ENCODE peak calls at places on chromosomes 5 and 9, in nine cellular contexts. W is GM23248, G is right lobe of liver, T is suprapubic skin, X is A549, N is tibial nerve, Z is lung, V is heart right ventricle, R is IMR-90. M is an unnamed sample.

GRCh38 chr5:19497229-19497815 is 490.7 kb downstream of the CDH18 start:
- DNase-seq in Z (no peak), R (no peak), W (no peak), X (no peak), V (no peak), T (no peak), N (no peak), G (no peak), M (no peak)

GRCh38 chr9:108467653-108468324 is 388.0 kb downstream of the ACTL7B start:
- DNase-seq in N (no peak), Z (no peak), X (peak; percentile 39), T (no peak), V (no peak), G (peak; percentile 27), W (peak; percentile 86), R (peak; percentile 47), M (no peak)

GRCh38 chr9:94600258-94600657 is 6.6 kb upstream of the FBP2 start:
- DNase-seq in V (no peak), Z (no peak), W (no peak), R (no peak), T (no peak), N (no peak), G (peak; percentile 47), X (no peak), M (no peak)

GRCh38 chr5:137095597-137095996 is 403.5 kb downstream of the SPOCK1 start:
- DNase-seq in G (no peak), Z (no peak), R (no peak), T (no peak), N (no peak), W (no peak), X (no peak), V (no peak), M (no peak)

GRCh38 chr5:82494942-82495341 is 216.8 kb upstream of the RPS23 start:
- DNase-seq in N (no peak), R (peak; percentile 5), G (no peak), T (no peak), X (no peak), W (peak; percentile 33), V (no peak), Z (no peak), M (no peak)

GRCh38 chr5:78449103-78449502 is 88.7 kb downstream of the SCAMP1 start:
- DNase-seq in R (no peak), V (no peak), N (no peak), T (no peak), X (no peak), Z (no peak), G (no peak), W (no peak), M (no peak)

GRCh38 chr5:147398860-147399259 is 111.0 kb downstream of the DPYSL3 start:
- DNase-seq in Z (no peak), N (no peak), W (peak; percentile 45), X (no peak), G (no peak), R (no peak), T (no peak), V (no peak), M (no peak)

GRCh38 chr9:70902705-70903131 is 218.7 kb downstream of the TRPM3 start:
- DNase-seq in T (no peak), V (peak; percentile 8), W (peak; percentile 97), Z (no peak), R (peak; percentile 96), N (peak; percentile 8), X (peak; percentile 31), G (no peak), M (peak; percentile 62)

GRCh38 chr9:113316032-113316431 is 12.9 kb upstream of the RNF183 start:
- DNase-seq in Z (no peak), R (no peak), T (no peak), X (no peak), V (no peak), W (no peak), G (no peak), N (no peak), M (no peak)

GRCh38 chr5:3131161-3131560 is 379.7 kb upstream of the IRX2 start:
- DNase-seq in G (no peak), T (no peak), X (no peak), V (no peak), N (no peak), W (no peak), R (no peak), Z (no peak), M (no peak)

GRCh38 chr9:107816187-107817021 is 326.8 kb upstream of the KLF4 start:
- DNase-seq in X (no peak), V (no peak), Z (no peak), G (no peak), R (no peak), T (no peak), W (no peak), N (no peak), M (no peak)

GRCh38 chr5:138975098-138975847 is 100.1 kb upstream of the LRRTM2 start:
- DNase-seq in R (peak; percentile 84), W (peak; percentile 87), Z (peak; percentile 39), T (peak; percentile 52), V (peak; percentile 73), X (no peak), G (no peak), N (peak; percentile 50), M (no peak)

GRCh38 chr9:121494192-121494591 is 5.5 kb downstream of the GGTA1 start:
- DNase-seq in R (no peak), X (no peak), T (no peak), Z (no peak), W (no peak), V (no peak), G (no peak), N (no peak), M (no peak)

GRCh38 chr5:172844577-172844838 is 10.5 kb downstream of the ERGIC1 start:
- DNase-seq in T (no peak), G (no peak), R (no peak), V (no peak), W (no peak), N (no peak), X (no peak), Z (no peak), M (no peak)

GRCh38 chr9:11992866-11993265 is 700.3 kb upstream of the TYRP1 start:
- DNase-seq in T (no peak), X (no peak), Z (no peak), N (no peak), V (no peak), R (no peak), G (no peak), W (no peak), M (no peak)

GRCh38 chr5:849651-850301 is 1.0 kb downstream of the ZDHHC11 start:
- DNase-seq in V (peak; percentile 47), R (no peak), X (no peak), G (peak; percentile 11), Z (peak; percentile 61), W (peak; percentile 37), T (peak; percentile 77), N (no peak), M (no peak)

GRCh38 chr9:77770340-77770739 is 122.2 kb upstream of the GNA14 start:
- DNase-seq in W (no peak), N (no peak), R (no peak), T (no peak), Z (no peak), V (no peak), G (no peak), X (no peak), M (no peak)

GRCh38 chr5:168409601-168410458 is 76.4 kb upstream of the RARS1 start:
- DNase-seq in V (no peak), X (no peak), N (no peak), R (peak; percentile 91), G (no peak), T (no peak), Z (no peak), W (peak; percentile 71), M (peak; percentile 47)

GRCh38 chr9:591292-591691 is 250.2 kb upstream of the DMRT1 start:
- DNase-seq in W (no peak), X (peak; percentile 42), N (no peak), G (no peak), V (peak; percentile 76), R (no peak), Z (peak; percentile 66), T (no peak), M (peak; percentile 55)

GRCh38 chr5:109694451-109694891 is 4.7 kb downstream of the MAN2A1 start:
- DNase-seq in G (no peak), N (no peak), Z (no peak), X (no peak), V (no peak), T (no peak), W (peak; percentile 41), R (peak; percentile 76), M (peak; percentile 32)
- H3K4me1 ChIP-seq in G (no peaks in the 10 kb centered on the region), N (no peaks in the 10 kb centered on the region), Z (peaks cover 10% of the 10 kb centered on the region), X (peaks cover 28% of the 10 kb centered on the region), V (peaks cover 52% of the 10 kb centered on the region), T (peaks cover 43% of the 10 kb centered on the region), W (peaks cover 36% of the 10 kb centered on the region), R (peaks cover 16% of the 10 kb centered on the region), M (peaks cover 35% of the 10 kb centered on the region)

DNA sequence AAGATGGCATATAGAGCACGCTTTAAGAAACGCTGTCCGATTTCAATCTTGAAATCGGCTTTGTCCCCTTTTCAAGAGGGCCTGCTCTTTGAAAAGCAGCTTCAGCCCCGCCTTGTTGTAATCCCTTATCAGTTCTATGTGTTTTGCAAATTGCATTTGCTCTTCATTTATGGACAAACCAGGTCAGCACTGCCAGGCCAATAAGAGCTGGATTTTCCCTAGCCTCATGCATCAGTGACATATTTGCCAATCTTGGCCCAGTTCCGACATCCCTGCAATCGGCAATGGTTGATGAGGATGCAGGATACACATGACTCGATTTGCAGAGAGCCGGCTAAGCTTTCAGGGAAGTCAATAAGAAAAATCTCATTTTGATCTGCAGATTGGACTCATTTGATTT is 529.1 kb upstream of the CLINT1 start:
- DNase-seq in W (no peak), X (no peak), V (no peak), T (no peak), G (no peak), N (no peak), Z (no peak), R (no peak), M (no peak)
- H3K4me1 ChIP-seq in W (peaks cover 60% of the 10 kb centered on the region), X (peaks cover 19% of the 10 kb centered on the region), V (peaks cover 13% of the 10 kb centered on the region), T (peaks cover 8% of the 10 kb centered on the region), G (no peaks in the 10 kb centered on the region), N (no peaks in the 10 kb centered on the region), Z (peaks cover 2% of the 10 kb centered on the region), R (peaks cover 6% of the 10 kb centered on the region), M (no peaks in the 10 kb centered on the region)

DNA sequence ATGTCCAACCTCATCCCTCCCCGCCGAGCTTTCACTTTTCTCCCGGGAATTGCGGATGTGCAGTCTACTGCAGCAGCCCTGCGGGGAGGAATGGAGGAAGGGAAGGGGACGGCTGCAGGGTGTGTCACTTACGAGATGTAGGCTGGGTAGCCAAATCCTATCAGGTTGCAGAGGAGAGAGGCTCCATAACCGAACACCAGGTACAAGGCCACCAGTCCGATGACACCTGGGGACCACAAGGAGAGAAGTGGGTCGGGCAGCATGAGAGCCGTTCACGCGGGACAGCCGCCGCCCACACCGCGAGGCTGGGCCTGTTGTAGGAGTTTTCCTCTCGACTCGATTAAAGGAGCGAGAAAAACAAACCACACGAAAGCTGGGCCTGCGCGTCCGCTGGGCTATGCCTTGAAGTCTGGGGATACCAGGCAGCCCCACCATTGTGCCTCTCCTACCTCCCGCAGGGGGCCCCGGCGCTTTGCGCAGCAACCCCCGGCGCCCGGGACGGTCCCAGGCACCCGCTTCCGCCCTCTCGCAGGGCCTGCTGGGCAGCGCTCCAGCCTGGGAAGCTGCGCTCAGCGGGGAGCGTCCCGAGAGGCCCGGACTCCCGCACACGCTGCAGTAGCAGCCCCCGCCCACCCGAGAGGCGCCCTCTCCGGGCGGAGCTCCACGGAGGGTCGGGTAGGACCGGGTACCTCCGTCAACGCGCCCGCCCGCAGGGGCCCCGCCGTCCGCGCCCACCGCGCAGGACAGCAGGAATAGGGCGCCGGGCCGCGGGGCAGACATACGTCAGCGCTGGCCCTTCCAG is 795 bp downstream of the REEP5 start:
- DNase-seq in W (peak; percentile 85), N (peak; percentile 31), G (peak; percentile 80), Z (peak; percentile 54), T (peak; percentile 84), X (peak; percentile 69), R (peak; percentile 56), V (peak; percentile 71), M (peak; percentile 53)
- H3K4me1 ChIP-seq in W (peaks cover 19% of the 10 kb centered on the region), N (no peaks in the 10 kb centered on the region), G (no peaks in the 10 kb centered on the region), Z (peaks cover 6% of the 10 kb centered on the region), T (peaks cover 57% of the 10 kb centered on the region), X (peaks cover 16% of the 10 kb centered on the region), R (peaks cover 9% of the 10 kb centered on the region), V (peaks cover 58% of the 10 kb centered on the region), M (peaks cover 7% of the 10 kb centered on the region)

GRCh38 chr5:179820483-179821297 is at the start of gene SQSTM1:
- DNase-seq in R (peak; percentile 74), G (peak; percentile 91), W (peak; percentile 91), Z (peak; percentile 83), T (no peak), X (peak; percentile 87), N (peak; percentile 67), V (peak; percentile 84), M (no peak)
- H3K4me1 ChIP-seq in R (peaks cover 39% of the 10 kb centered on the region), G (peaks cover 5% of the 10 kb centered on the region), W (peaks cover 33% of the 10 kb centered on the region), Z (peaks cover 45% of the 10 kb centered on the region), T (peaks cover 78% of the 10 kb centered on the region), X (peaks cover 62% of the 10 kb centered on the region), N (no peaks in the 10 kb centered on the region), V (peaks cover 80% of the 10 kb centered on the region), M (peaks cover 55% of the 10 kb centered on the region)

M was measured in PC-9.